ENCODE peak calls at places on chromosomes 6 and 20, in seven cellular contexts. G is upper lobe of left lung, K is cardiac muscle cell, B is heart left ventricle, I is WERI-Rb-1, T is ascending aorta, L is left ventricle myocardium inferior. P is an unnamed sample.

GRCh38 chr6:35722121-35722761 is 14.6 kb upstream of the ARMC12 start:
- DNase-seq in G (no peak), K (peak; percentile 54), B (no peak), I (no peak), T (no peak), L (peak; percentile 71), P (no peak)

GRCh38 chr6:36355819-36356218 is 19.1 kb upstream of the BNIP5 start:
- DNase-seq in G (no peak), K (peak; percentile 89), B (no peak), I (no peak), T (no peak), L (no peak), P (no peak)

GRCh38 chr6:82197784-82198183 is 49.8 kb downstream of the IBTK start:
- DNase-seq in G (no peak), K (no peak), B (no peak), I (no peak), T (no peak), L (no peak), P (no peak)

GRCh38 chr6:166747644-166748595 is 120.9 kb upstream of the RPS6KA2 start:
- DNase-seq in G (no peak), K (no peak), B (no peak), I (no peak), T (no peak), L (no peak), P (no peak)

GRCh38 chr6:47163536-47163935 is 121.4 kb upstream of the ADGRF1 start:
- DNase-seq in G (no peak), K (no peak), B (no peak), I (no peak), T (no peak), L (no peak), P (no peak)

GRCh38 chr20:34040300-34041015 is 46.7 kb downstream of the RALY start:
- DNase-seq in G (no peak), K (no peak), B (peak; percentile 42), I (no peak), T (no peak), L (peak; percentile 18), P (no peak)

GRCh38 chr20:11166716-11167115 is 492.9 kb upstream of the JAG1 start:
- DNase-seq in G (no peak), K (peak; percentile 50), B (no peak), I (no peak), T (no peak), L (no peak), P (no peak)

GRCh38 chr6:117329926-117330325 is 64.6 kb downstream of the VGLL2 start:
- DNase-seq in G (peak; percentile 15), K (no peak), B (no peak), I (peak; percentile 95), T (no peak), L (no peak), P (no peak)

GRCh38 chr6:43271103-43271815 is 26.8 kb upstream of the SLC22A7 start:
- DNase-seq in G (no peak), K (no peak), B (no peak), I (no peak), T (no peak), L (no peak), P (no peak)

GRCh38 chr6:31940256-31940664 is 5.6 kb upstream of the CFB start:
- DNase-seq in G (no peak), K (no peak), B (no peak), I (no peak), T (no peak), L (no peak), P (no peak)

GRCh38 chr6:155656024-155656423 is 200.4 kb upstream of the NOX3 start:
- DNase-seq in G (no peak), K (no peak), B (no peak), I (no peak), T (no peak), L (no peak), P (no peak)

GRCh38 chr20:19930461-19930860 is 86.7 kb upstream of the NAA20 start:
- DNase-seq in G (no peak), K (no peak), B (no peak), I (no peak), T (no peak), L (no peak), P (no peak)

GRCh38 chr20:19926581-19926980 is 90.6 kb upstream of the NAA20 start:
- DNase-seq in G (no peak), K (peak; percentile 61), B (no peak), I (no peak), T (no peak), L (no peak), P (no peak)

GRCh38 chr20:19932170-19932667 is 84.9 kb upstream of the NAA20 start:
- DNase-seq in G (no peak), K (peak; percentile 96), B (peak; percentile 72), I (no peak), T (no peak), L (no peak), P (no peak)

GRCh38 chr20:19929749-19930148 is 87.4 kb upstream of the NAA20 start:
- DNase-seq in G (no peak), K (peak; percentile 37), B (no peak), I (no peak), T (no peak), L (no peak), P (no peak)

DNA sequence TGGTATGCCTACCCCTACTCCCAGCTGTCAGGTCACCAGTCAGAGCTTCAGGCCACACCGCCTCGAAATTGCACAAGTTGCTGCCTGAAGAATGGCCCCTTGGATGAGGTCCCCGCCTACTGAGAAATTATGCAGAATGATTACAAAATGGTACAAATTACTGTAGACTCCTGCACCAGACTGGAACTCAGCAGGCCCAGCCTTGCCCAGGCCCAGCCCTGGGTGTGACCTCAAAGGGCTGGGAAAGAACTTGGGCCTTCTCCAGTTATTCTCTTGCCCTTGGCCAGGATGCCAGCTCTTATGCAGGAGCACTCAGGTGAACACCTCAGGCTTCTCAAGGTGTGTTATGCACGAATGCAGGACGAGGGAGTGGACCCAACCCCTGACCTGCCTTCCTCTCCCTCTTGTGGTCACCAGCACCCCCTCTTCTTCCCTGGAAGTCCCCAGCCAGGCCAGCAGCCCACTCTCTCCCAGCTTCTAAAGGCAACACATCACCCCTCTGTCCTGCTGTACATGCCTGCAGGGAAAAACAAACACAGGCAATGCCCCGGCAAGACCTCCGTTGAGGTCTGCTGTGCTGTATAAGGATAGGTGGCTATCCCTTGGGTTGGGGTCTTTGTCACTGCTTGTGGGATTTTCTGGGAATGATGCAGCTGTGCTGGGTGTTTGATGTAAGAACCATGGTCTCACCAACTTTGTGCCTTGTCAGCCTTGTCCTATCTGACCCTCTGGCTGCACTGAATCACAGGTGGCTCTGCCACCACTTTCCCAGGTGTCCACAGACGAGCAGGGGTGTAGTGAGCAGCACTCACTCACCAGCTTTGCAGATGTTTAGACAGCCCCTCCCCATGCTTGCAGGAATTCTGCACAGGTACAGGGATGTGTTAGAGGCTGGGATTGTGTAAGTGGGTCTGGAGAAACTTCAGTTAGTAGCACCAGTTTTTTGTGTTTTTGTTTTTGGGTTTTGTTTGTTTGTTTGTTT is 88.5 kb upstream of the NAA20 start:
- DNase-seq in G (no peak), K (no peak), B (no peak), I (no peak), T (no peak), L (no peak), P (no peak)
- H3K27ac ChIP-seq in G (peak overlapping the region; percentile 80), K (peak overlapping the region; percentile 19), B (peak overlapping the region; percentile 21), I (no peak overlapping the region), T (peak overlapping the region; percentile 19), L (peak overlapping the region; percentile 49), P (peak overlapping the region; percentile 76)

DNA sequence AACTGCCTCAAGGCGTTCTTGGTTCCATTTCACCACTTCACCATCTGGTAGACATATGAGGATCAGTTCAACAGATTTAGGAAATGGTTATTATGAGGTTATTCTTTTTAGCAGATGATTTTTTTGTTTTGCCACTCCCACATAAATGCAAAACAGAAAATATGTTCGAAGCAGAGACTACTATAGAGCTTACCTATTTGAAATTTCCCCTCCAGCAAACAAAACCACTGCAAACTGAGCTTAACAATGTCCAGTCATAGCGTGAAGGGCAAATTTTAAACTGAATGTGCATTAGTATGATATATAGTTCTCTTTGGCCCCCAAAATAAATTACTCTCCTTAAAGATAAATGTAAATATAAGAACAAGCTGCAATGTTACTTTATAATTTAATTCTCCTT is 520.4 kb upstream of the ADGRB3 start:
- DNase-seq in G (no peak), K (no peak), B (no peak), I (no peak), T (no peak), L (no peak), P (no peak)
- TF ChIP-seq CTCF in G (no peak), K (no peak), B (no peak), I (no peak), T (no peak), L (no peak), P (no peak)

DNA sequence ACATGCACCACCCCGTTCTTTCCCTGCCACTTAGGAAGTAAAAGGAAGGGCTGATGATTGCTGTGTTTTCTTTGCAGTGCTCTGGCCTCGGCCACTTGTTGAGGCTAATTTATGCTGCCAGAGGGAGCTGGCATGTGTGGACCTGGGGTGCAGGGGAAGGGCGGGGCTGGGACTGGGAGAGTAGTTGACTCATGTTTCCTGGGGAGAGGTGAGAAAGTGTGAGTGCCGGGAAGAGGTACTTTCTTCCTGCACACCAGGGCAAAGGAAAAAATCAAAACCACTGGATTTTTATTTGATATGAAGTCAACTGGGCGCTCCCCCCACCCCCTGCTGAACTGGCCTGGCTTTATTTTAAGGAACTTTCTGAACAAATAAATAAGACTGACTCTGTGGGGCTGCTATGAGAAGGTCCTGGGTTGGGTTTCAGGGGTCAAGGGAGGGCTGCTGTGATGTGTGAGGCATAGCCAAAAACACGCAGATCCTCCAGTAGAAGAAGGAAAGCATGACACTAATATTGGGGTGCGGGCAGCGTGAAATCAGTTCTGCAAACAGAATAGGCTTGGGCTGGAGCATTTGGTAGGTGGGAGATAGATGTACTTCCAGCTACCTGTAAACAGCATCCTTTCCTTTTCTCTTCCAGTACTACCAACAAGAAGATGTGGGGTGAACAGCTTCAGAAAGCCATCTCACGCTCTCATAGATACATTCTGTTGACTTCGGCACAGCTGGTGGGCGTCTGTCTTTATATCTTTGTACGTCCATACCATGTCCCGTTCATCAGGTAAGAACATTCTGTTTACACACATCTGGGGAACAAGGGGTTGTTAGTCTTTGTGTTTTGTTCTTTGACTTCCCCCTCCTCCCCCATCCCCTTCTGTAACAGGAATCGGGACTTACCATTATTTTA is 87.5 kb downstream of the SYNJ2 start:
- DNase-seq in G (no peak), K (peak; percentile 46), B (no peak), I (no peak), T (peak; percentile 82), L (no peak), P (peak; percentile 73)
- H3K36me3 ChIP-seq in G (no peaks in the 10 kb centered on the region), K (no peaks in the 10 kb centered on the region), B (peaks cover 85% of the 10 kb centered on the region), I (peaks cover 31% of the 10 kb centered on the region), T (peaks cover 52% of the 10 kb centered on the region), L (peaks cover 66% of the 10 kb centered on the region), P (no peaks in the 10 kb centered on the region)

GRCh38 chr20:20761302-20761701 is 48.9 kb upstream of the RALGAPA2 start:
- DNase-seq in G (no peak), K (no peak), B (no peak), I (no peak), T (no peak), L (no peak), P (no peak)

GRCh38 chr20:20768202-20768815 is 55.9 kb upstream of the RALGAPA2 start:
- DNase-seq in G (peak; percentile 69), K (no peak), B (no peak), I (no peak), T (no peak), L (no peak), P (no peak)

GRCh38 chr20:20763652-20764051 is 51.2 kb upstream of the RALGAPA2 start:
- DNase-seq in G (no peak), K (no peak), B (no peak), I (no peak), T (no peak), L (no peak), P (no peak)

DNA sequence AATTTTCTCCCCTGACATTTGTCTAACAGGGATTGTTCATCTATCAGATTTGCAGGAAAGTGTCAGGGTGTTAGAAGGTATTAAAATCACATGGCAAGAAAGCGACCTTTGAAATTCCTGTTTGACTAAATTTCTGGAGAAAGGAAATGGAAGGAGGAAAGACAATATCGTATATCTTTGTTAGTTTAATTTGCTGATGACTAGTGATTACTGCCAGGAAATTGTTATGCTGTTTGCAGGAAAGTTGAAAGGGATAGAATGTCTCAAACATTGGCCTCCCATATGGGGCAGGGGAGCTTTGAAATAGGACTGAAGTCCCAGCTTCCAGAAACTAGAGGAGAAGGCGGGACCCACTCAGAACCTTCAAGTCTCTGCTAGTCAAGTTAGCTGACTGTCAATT is 53.3 kb upstream of the RALGAPA2 start:
- DNase-seq in G (no peak), K (no peak), B (no peak), I (no peak), T (no peak), L (no peak), P (no peak)
- H3K27ac ChIP-seq in G (no peak overlapping the region), K (no peak overlapping the region), B (no peak overlapping the region), I (no peak overlapping the region), T (no peak overlapping the region), L (no peak overlapping the region), P (no peak overlapping the region)

P was measured in breast epithelium.